ENCODE peak calls at places on chromosome 12, in eight cellular contexts. X, N, I, V, Y, O, Z and A are unnamed samples.

GRCh38 chr12:28268830-28269229 is 78.6 kb downstream of the CCDC91 start:
- DNase-seq in N (no peak), X (no peak), V (no peak), I (no peak), O (no peak), Z (no peak), Y (no peak), A (no peak)

GRCh38 chr12:118164798-118165486 is 29.0 kb downstream of the PEBP1 start:
- DNase-seq in Y (no peak), O (no peak), Z (no peak), X (peak), I (no peak), N (no peak), V (peak), A (no peak)

GRCh38 chr12:34395056-34396005 is 373.0 kb downstream of the ALG10 start:
- DNase-seq in Z (no peak), X (no peak), N (peak), I (peak), V (no peak), O (no peak), Y (no peak), A (peak)

GRCh38 chr12:130362060-130362459 is 24.4 kb downstream of the PIWIL1 start:
- DNase-seq in O (no peak), V (no peak), I (no peak), X (no peak), Z (no peak), Y (no peak), N (no peak), A (no peak)

GRCh38 chr12:30134229-30134628 is 350.5 kb upstream of the TMTC1 start:
- DNase-seq in X (no peak), I (no peak), Y (no peak), Z (peak), O (no peak), V (no peak), N (no peak), A (no peak)

GRCh38 chr12:81296556-81297305 is 218.9 kb downstream of the ACSS3 start:
- DNase-seq in Z (no peak), I (no peak), V (no peak), O (no peak), X (no peak), N (no peak), Y (no peak), A (no peak)

GRCh38 chr12:66804555-66804954 is 125.7 kb upstream of the GRIP1 start:
- DNase-seq in O (no peak), Y (no peak), I (no peak), N (no peak), V (no peak), Z (no peak), X (no peak), A (no peak)

GRCh38 chr12:12919666-12920435 is 28.5 kb downstream of the GPRC5A start:
- DNase-seq in O (no peak), N (no peak), Y (no peak), V (no peak), Z (no peak), I (no peak), X (no peak), A (no peak)

GRCh38 chr12:15350643-15351042 is 28.3 kb downstream of the PTPRO start:
- DNase-seq in V (no peak), Y (no peak), Z (no peak), O (no peak), X (no peak), N (no peak), I (no peak), A (no peak)

GRCh38 chr12:108641446-108642268 is 8.0 kb upstream of the SELPLG start:
- DNase-seq in N (no peak), O (no peak), Z (no peak), X (peak), V (no peak), Y (no peak), I (no peak), A (no peak)

GRCh38 chr12:69534389-69534822 is 50.9 kb upstream of the CCT2 start:
- DNase-seq in Y (no peak), O (no peak), I (peak), V (peak), N (no peak), X (no peak), Z (peak), A (no peak)

GRCh38 chr12:19739195-19739776 is 300.0 kb downstream of the AEBP2 start:
- DNase-seq in Y (peak), O (no peak), X (peak), I (peak), N (no peak), V (peak), Z (no peak), A (no peak)

GRCh38 chr12:77625441-77625840 is 205.3 kb upstream of the NAV3 start:
- DNase-seq in Z (peak), O (no peak), X (no peak), N (no peak), V (no peak), I (no peak), Y (no peak), A (no peak)

GRCh38 chr12:57128519-57129247 is 400 bp downstream of the LRP1 start:
- DNase-seq in I (peak), Y (no peak), V (no peak), X (no peak), N (no peak), Z (no peak), O (no peak), A (no peak)

GRCh38 chr12:89451876-89452275 is 72.7 kb downstream of the GALNT4 start:
- DNase-seq in I (peak), V (no peak), O (no peak), Z (no peak), N (peak), X (no peak), Y (no peak), A (no peak)

GRCh38 chr12:16350682-16351081 is 3.2 kb downstream of the MGST1 start:
- DNase-seq in Y (no peak), I (no peak), X (peak), Z (no peak), O (no peak), N (no peak), V (peak), A (peak)

GRCh38 chr12:107847830-107848229 is 73.3 kb downstream of the ASCL4 start:
- DNase-seq in I (no peak), O (no peak), X (no peak), Y (no peak), Z (no peak), N (no peak), V (no peak), A (no peak)

GRCh38 chr12:118874698-118875548 is 106.4 kb upstream of the SRRM4 start:
- DNase-seq in Z (no peak), V (peak), Y (no peak), N (no peak), X (no peak), I (no peak), O (no peak), A (no peak)

GRCh38 chr12:19058235-19059021 is 71.1 kb upstream of the PLEKHA5 start:
- DNase-seq in I (no peak), V (no peak), O (no peak), N (no peak), Y (no peak), X (no peak), Z (no peak), A (no peak)

GRCh38 chr12:31234955-31235867 is 90.7 kb downstream of the SINHCAF start:
- DNase-seq in Y (no peak), I (peak), O (no peak), X (no peak), N (no peak), V (peak), Z (no peak), A (no peak)

GRCh38 chr12:31234053-31234835 is 91.7 kb downstream of the SINHCAF start:
- DNase-seq in I (no peak), Y (no peak), Z (no peak), N (no peak), V (no peak), X (no peak), O (no peak), A (no peak)

GRCh38 chr12:31235868-31236395 is 90.0 kb downstream of the SINHCAF start:
- DNase-seq in Y (no peak), Z (no peak), N (no peak), I (no peak), V (no peak), X (no peak), O (no peak), A (no peak)

GRCh38 chr12:31236998-31237637 is 88.8 kb downstream of the SINHCAF start:
- DNase-seq in X (no peak), V (no peak), I (no peak), Z (no peak), N (no peak), O (no peak), Y (no peak), A (no peak)

GRCh38 chr12:31238764-31239387 is 87.1 kb downstream of the SINHCAF start:
- DNase-seq in N (peak), O (peak), Y (peak), Z (no peak), I (peak), X (peak), V (peak), A (no peak)
- H3K27ac ChIP-seq in N (no peak), O (no peak), Y (no peak), Z (no peak), I (no peak), X (no peak), V (no peak), A (no peak)

DNA sequence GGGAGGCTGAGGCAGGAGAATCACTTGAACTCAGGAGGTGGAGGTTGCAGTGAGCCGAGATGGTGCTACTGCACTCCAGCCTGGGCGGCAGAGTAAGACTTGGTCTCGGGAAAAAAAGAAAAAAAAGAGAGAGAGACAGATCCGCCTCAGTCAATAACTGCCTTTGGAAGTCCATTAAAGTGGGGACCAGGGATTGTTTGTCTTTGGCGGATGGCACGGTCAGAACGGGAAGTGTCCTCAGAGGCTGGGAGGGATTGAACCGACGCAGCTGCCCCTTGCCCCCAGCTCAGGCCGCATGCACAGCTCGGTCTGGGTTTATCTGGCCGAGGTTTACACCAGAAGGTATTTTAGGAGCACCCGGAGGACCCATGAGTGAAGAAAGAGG is 54.4 kb downstream of the TESC start:
- DNase-seq in V (no peak), Z (no peak), X (no peak), N (no peak), I (no peak), O (no peak), Y (no peak), A (no peak)
- H3K27ac ChIP-seq in V (no peak), Z (no peak), X (peak), N (peak), I (no peak), O (no peak), Y (peak), A (no peak)

GRCh38 chr12:75953312-75953906 is 78.2 kb downstream of the PHLDA1 start:
- DNase-seq in Y (no peak), N (no peak), O (no peak), I (no peak), X (no peak), Z (no peak), V (no peak), A (no peak)

GRCh38 chr12:75954749-75955148 is 76.8 kb downstream of the PHLDA1 start:
- DNase-seq in Y (no peak), X (no peak), N (no peak), Z (no peak), O (no peak), I (no peak), V (no peak), A (no peak)

GRCh38 chr12:75954076-75954475 is 77.5 kb downstream of the PHLDA1 start:
- DNase-seq in O (no peak), X (no peak), I (no peak), V (no peak), N (no peak), Y (no peak), Z (no peak), A (no peak)

GRCh38 chr12:75955251-75955650 is 76.3 kb downstream of the PHLDA1 start:
- DNase-seq in O (no peak), Y (no peak), X (no peak), I (no peak), V (no peak), N (no peak), Z (no peak), A (no peak)

DNA sequence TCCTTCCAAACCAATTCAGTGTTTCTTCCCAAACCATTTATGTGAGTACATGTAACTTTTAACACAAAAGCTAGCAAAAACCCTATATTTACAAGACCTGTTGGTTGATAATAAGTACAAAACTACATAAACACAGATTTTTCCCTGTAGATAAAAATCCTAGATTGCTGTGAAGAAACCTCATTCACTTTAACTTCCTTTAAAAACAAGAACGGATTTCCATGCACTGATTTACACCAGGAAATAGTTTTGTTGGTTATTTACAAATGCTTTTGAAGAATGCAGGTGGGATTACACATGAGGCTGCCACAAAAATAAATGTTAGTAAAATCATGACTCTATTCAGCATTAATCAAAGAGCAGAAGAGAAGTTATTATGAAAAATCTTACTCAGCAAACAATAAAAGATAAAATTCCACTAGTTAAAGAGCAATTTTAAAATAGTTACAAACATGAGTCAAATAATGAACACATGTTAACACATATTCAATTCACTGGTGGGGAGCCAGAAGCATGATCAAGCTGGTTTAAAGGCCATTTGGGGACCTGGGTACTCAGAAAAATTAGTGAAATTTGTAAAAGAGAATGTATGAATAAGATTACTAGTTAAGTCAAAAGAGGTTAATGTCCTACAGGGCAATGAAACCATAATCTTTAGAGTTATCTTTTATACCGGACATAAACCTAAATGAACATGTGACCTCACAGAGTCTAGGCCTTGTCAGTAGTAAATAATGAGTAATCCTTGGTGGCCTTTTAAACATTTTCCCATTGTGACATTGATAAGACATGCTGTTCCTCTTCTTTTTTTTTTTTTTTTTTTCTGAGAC is 80.0 kb downstream of the PHLDA1 start:
- DNase-seq in V (no peak), O (no peak), Z (no peak), I (no peak), X (no peak), N (no peak), Y (no peak), A (no peak)
- H3K27ac ChIP-seq in V (no peak), O (no peak), Z (peak), I (no peak), X (no peak), N (peak), Y (no peak), A (no peak)

GRCh38 chr12:64946132-64946829 is 121.8 kb downstream of the TBC1D30 start:
- DNase-seq in O (no peak), I (no peak), N (peak), V (peak), Y (no peak), X (no peak), Z (no peak), A (no peak)

GRCh38 chr12:64951944-64952343 is 127.5 kb downstream of the TBC1D30 start:
- DNase-seq in N (no peak), V (no peak), O (no peak), Z (no peak), Y (no peak), X (no peak), I (no peak), A (no peak)

GRCh38 chr12:64950899-64951298 is 126.5 kb downstream of the TBC1D30 start:
- DNase-seq in O (no peak), I (no peak), Z (no peak), X (no peak), V (no peak), Y (no peak), N (no peak), A (no peak)
- H3K27ac ChIP-seq in O (no peak), I (no peak), Z (no peak), X (no peak), V (no peak), Y (no peak), N (no peak), A (no peak)

DNA sequence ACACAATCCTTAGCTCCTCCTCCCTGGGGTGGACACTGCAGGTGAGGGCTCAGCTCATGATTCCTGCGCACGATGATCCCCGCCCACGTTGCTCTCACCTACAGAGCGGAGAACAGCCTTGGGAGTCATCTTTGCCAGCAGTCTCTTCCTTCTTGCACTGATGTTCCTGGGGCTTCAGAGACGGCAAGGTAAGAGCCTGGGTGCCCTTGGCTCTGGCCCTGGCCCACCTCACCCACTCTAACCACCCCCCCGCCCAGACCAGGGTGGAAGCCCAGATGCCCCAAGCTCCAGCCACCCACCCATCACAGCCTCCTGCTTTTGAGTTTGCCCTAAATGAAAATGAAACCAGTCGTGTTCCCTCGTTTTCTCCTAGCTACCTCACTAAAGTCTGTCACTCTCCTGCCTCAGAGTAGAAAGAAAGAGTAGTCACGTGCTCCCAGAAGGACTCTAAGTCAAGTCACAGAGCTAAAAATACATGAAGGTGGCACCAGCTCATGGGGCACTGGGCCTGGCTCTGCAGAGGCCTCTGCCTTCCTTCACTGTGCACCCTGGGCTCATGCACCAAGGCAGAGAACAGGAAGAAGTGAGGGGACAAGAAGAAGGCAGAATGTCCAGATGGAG is 9.0 kb downstream of the TAPBPL start:
- DNase-seq in V (no peak), Z (no peak), O (no peak), I (no peak), Y (peak), X (no peak), N (no peak), A (no peak)
- H3K27ac ChIP-seq in V (no peak), Z (no peak), O (peak), I (peak), Y (peak), X (peak), N (peak), A (peak)

GRCh38 chr12:93823616-93824410 is 146.6 kb downstream of the CRADD start:
- DNase-seq in Y (no peak), I (no peak), N (no peak), O (no peak), Z (no peak), V (no peak), X (no peak), A (no peak)

GRCh38 chr12:93813972-93814821 is 137.0 kb downstream of the CRADD start:
- DNase-seq in X (no peak), O (no peak), N (peak), V (no peak), Z (no peak), Y (no peak), I (peak), A (peak)

GRCh38 chr12:93813181-93813580 is 136.0 kb downstream of the CRADD start:
- DNase-seq in N (no peak), Y (no peak), I (no peak), V (no peak), Z (no peak), X (no peak), O (no peak), A (no peak)

GRCh38 chr12:93819048-93819491 is 141.9 kb downstream of the CRADD start:
- DNase-seq in I (peak), Z (no peak), N (peak), X (no peak), Y (no peak), O (no peak), V (no peak), A (no peak)

GRCh38 chr12:93818488-93819047 is 141.4 kb downstream of the CRADD start:
- DNase-seq in O (no peak), I (no peak), N (peak), X (no peak), V (no peak), Y (no peak), Z (no peak), A (no peak)
- H3K27ac ChIP-seq in O (no peak), I (peak), N (peak), X (no peak), V (no peak), Y (no peak), Z (no peak), A (peak)